ENCODE peak calls at places on chromosomes 16 and 17, in six cellular contexts. D is glutamatergic neuron, U is neural progenitor cell, H is AG10803, F is fibroblast of lung, I is activated B cell treated with CpG ODN at 0.5 μM for 24 hours. C is an unnamed sample.

GRCh38 chr17:1286379-1287106 is 7.1 kb downstream of the TRARG1 start:
- DNase-seq in D (no peak), U (no peak), H (no peak), F (no peak), I (no peak), C (no peak)

GRCh38 chr16:708019-708418 is 2.4 kb upstream of the FBXL16 start:
- DNase-seq in D (no peak), U (no peak), H (no peak), F (no peak), I (no peak), C (no peak)

GRCh38 chr16:55563797-55564196 is 2.7 kb upstream of the CAPNS2 start:
- DNase-seq in D (no peak), U (no peak), H (peak), F (no peak), I (no peak), C (no peak)

GRCh38 chr17:77353684-77354419 is 213.1 kb downstream of the SEC14L1 start:
- DNase-seq in D (no peak), U (no peak), H (no peak), F (no peak), I (no peak), C (no peak)

GRCh38 chr17:27965224-27965623 is 72.1 kb upstream of the LYRM9 start:
- DNase-seq in D (no peak), U (no peak), H (no peak), F (no peak), I (no peak), C (no peak)

GRCh38 chr16:78478267-78478821 is 378.9 kb downstream of the WWOX start:
- DNase-seq in D (no peak), U (peak), H (no peak), F (no peak), I (no peak), C (no peak)

GRCh38 chr17:61805399-61805798 is 57.9 kb downstream of the BRIP1 start:
- DNase-seq in D (no peak), U (no peak), H (peak), F (peak), I (no peak), C (no peak)

GRCh38 chr16:78675312-78675711 is 575.9 kb downstream of the WWOX start:
- DNase-seq in D (no peak), U (no peak), H (no peak), F (peak), I (no peak), C (no peak)

GRCh38 chr16:67608367-67608766 is 36.6 kb upstream of the CARMIL2 start:
- DNase-seq in D (no peak), U (no peak), H (no peak), F (no peak), I (no peak), C (no peak)

GRCh38 chr17:32523827-32524552 is 37.2 kb downstream of the CDK5R1 start:
- DNase-seq in D (no peak), U (no peak), H (no peak), F (no peak), I (no peak), C (no peak)

GRCh38 chr16:53945996-53946395 is 242.0 kb downstream of the FTO start:
- DNase-seq in D (no peak), U (peak), H (peak), F (peak), I (no peak), C (no peak)

GRCh38 chr16:83330251-83330650 is 477.5 kb upstream of the HSBP1 start:
- DNase-seq in D (no peak), U (no peak), H (no peak), F (no peak), I (no peak), C (no peak)

GRCh38 chr17:50028207-50029120 is 27.4 kb upstream of the ITGA3 start:
- DNase-seq in D (no peak), U (peak), H (peak), F (peak), I (no peak), C (no peak)

GRCh38 chr17:38925263-38925995 is at the start of gene LASP1NB:
- DNase-seq in D (peak), U (peak), H (peak), F (peak), I (no peak), C (no peak)

GRCh38 chr16:86242244-86243122 is 267.8 kb upstream of the FOXF1 start:
- DNase-seq in D (no peak), U (no peak), H (no peak), F (no peak), I (no peak), C (no peak)

GRCh38 chr17:44376124-44376523 is 12.5 kb upstream of the FAM171A2 start:
- DNase-seq in D (peak), U (peak), H (no peak), F (no peak), I (no peak), C (no peak)

GRCh38 chr16:10646581-10647263 is 48.0 kb downstream of the TEKT5 start:
- DNase-seq in D (no peak), U (no peak), H (no peak), F (no peak), I (no peak), C (no peak)

GRCh38 chr17:79192503-79193500 is 118.2 kb downstream of the ENGASE start:
- DNase-seq in D (no peak), U (peak), H (peak), F (peak), I (no peak), C (no peak)

GRCh38 chr17:6506679-6507231 is 49.6 kb downstream of the PITPNM3 start:
- DNase-seq in D (no peak), U (no peak), H (peak), F (peak), I (no peak), C (no peak)

GRCh38 chr16:49485663-49486062 is 112.1 kb downstream of the C16orf78 start:
- DNase-seq in D (peak), U (no peak), H (no peak), F (no peak), I (no peak), C (no peak)

GRCh38 chr17:65055280-65055707 is 1.2 kb downstream of the GNA13 start:
- DNase-seq in D (no peak), U (no peak), H (no peak), F (peak), I (no peak), C (no peak)

GRCh38 chr17:48567646-48568354 is 10.3 kb downstream of the HOXB4 start:
- DNase-seq in D (no peak), U (no peak), H (no peak), F (no peak), I (no peak), C (no peak)

GRCh38 chr16:80346160-80346632 is 194.6 kb upstream of the DYNLRB2 start:
- DNase-seq in D (no peak), U (peak), H (peak), F (peak), I (no peak), C (no peak)

GRCh38 chr17:8188408-8188839 is 1.6 kb downstream of the BORCS6 start:
- DNase-seq in D (no peak), U (no peak), H (no peak), F (no peak), I (no peak), C (no peak)

GRCh38 chr17:8190506-8190905 is 526 bp upstream of the BORCS6 start:
- DNase-seq in D (no peak), U (no peak), H (no peak), F (no peak), I (no peak), C (no peak)

GRCh38 chr17:8187517-8188407 is 2.2 kb downstream of the BORCS6 start:
- DNase-seq in D (peak), U (peak), H (peak), F (peak), I (peak), C (peak)

GRCh38 chr17:8189041-8189710 is 804 bp downstream of the BORCS6 start:
- DNase-seq in D (no peak), U (peak), H (peak), F (peak), I (peak), C (no peak)

GRCh38 chr17:8189711-8190477 is at the start of gene BORCS6:
- DNase-seq in D (peak), U (peak), H (peak), F (peak), I (peak), C (peak)
- TF ChIP-seq CTCF in D (no peak), U (no peak), H (no peak), F (peak), I (no peak), C (no peak)

GRCh38 chr17:76000755-76001521 is at the start of gene CDK3:
- DNase-seq in D (no peak), U (no peak), H (no peak), F (no peak), I (no peak), C (no peak)
- TF ChIP-seq CTCF in D (no peak), U (no peak), H (no peak), F (no peak), I (no peak), C (no peak)

GRCh38 chr17:16997514-16998429 is 25.9 kb upstream of the TNFRSF13B start:
- DNase-seq in D (no peak), U (no peak), H (no peak), F (no peak), I (no peak), C (no peak)
- TF ChIP-seq CTCF in D (no peak), U (no peak), H (no peak), F (no peak), I (no peak), C (no peak)

GRCh38 chr17:37190493-37190892 is 185.3 kb upstream of the C17orf78 start:
- DNase-seq in D (no peak), U (no peak), H (no peak), F (no peak), I (no peak), C (no peak)
- TF ChIP-seq CTCF in D (peak), U (no peak), H (no peak), F (no peak), I (no peak), C (no peak)

GRCh38 chr16:88345943-88346560 is 36.7 kb upstream of the ZNF469 start:
- DNase-seq in D (no peak), U (no peak), H (no peak), F (no peak), I (no peak), C (no peak)

GRCh38 chr16:88343276-88343791 is 39.4 kb upstream of the ZNF469 start:
- DNase-seq in D (no peak), U (no peak), H (no peak), F (no peak), I (no peak), C (no peak)

GRCh38 chr16:88346680-88347505 is 35.9 kb upstream of the ZNF469 start:
- DNase-seq in D (peak), U (no peak), H (no peak), F (no peak), I (no peak), C (no peak)

GRCh38 chr16:88344411-88345030 is 38.2 kb upstream of the ZNF469 start:
- DNase-seq in D (no peak), U (no peak), H (no peak), F (no peak), I (no peak), C (no peak)

GRCh38 chr16:88345031-88345942 is 37.5 kb upstream of the ZNF469 start:
- DNase-seq in D (no peak), U (no peak), H (no peak), F (no peak), I (no peak), C (no peak)
- TF ChIP-seq CTCF in D (no peak), U (no peak), H (no peak), F (no peak), I (no peak), C (no peak)

GRCh38 chr17:62880120-62880519 is 72.0 kb upstream of the MARCHF10 start:
- DNase-seq in D (no peak), U (no peak), H (no peak), F (no peak), I (no peak), C (no peak)

GRCh38 chr17:62871291-62871690 is 63.2 kb upstream of the MARCHF10 start:
- DNase-seq in D (no peak), U (peak), H (no peak), F (no peak), I (no peak), C (no peak)

GRCh38 chr17:62876664-62877411 is 68.7 kb upstream of the MARCHF10 start:
- DNase-seq in D (no peak), U (no peak), H (peak), F (peak), I (no peak), C (no peak)

GRCh38 chr17:62875296-62875695 is 67.2 kb upstream of the MARCHF10 start:
- DNase-seq in D (no peak), U (no peak), H (no peak), F (no peak), I (no peak), C (no peak)

GRCh38 chr17:62876063-62876462 is 67.9 kb upstream of the MARCHF10 start:
- DNase-seq in D (no peak), U (no peak), H (peak), F (peak), I (no peak), C (no peak)
- TF ChIP-seq CTCF in D (no peak), U (no peak), H (no peak), F (no peak), I (no peak), C (no peak)

GRCh38 chr17:81509687-81510523 is 2.7 kb downstream of the ACTG1 start:
- DNase-seq in D (no peak), U (no peak), H (no peak), F (no peak), I (no peak), C (no peak)
- TF ChIP-seq CTCF in D (no peak), U (no peak), H (no peak), F (no peak), I (no peak), C (no peak)

DNA sequence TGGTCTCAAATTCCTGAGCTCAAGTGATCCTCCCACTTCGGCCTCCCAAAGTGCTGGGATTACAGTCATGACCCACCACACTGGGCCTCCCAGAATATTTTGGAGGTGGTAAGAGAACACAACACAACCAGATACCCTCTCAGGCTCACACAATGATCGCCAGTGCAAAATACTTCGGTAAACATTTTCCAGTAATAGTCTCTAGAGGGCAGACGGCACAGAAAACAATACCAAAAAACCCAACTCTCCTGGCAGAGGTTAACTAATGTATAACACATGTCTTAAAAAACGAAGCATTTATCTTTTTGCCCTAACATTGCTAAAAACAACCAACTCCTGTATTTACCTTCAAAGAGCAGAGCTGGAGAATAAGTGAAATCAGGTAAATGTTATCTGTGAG is 10.5 kb downstream of the NUFIP2 start:
- DNase-seq in D (no peak), U (no peak), H (peak), F (no peak), I (no peak), C (no peak)
- TF ChIP-seq CTCF in D (no peak), U (no peak), H (peak), F (peak), I (no peak), C (peak)